ENCODE peak calls at places on chromosomes 3 and 15, in seven cellular contexts. L is nephron progenitor cell, B is neural crest cell, Q is AG09309, W is cardiac muscle cell, A is OCI-LY7, J is GM12878. E is an unnamed sample.

GRCh38 chr3:112693186-112693585 is 52.2 kb upstream of the CCDC80 start:
- DNase-seq in B (no peak), W (no peak), A (no peak), L (no peak), J (no peak), Q (no peak), E (no peak)

GRCh38 chr15:40633178-40633577 is 39.1 kb downstream of the KNL1 start:
- DNase-seq in L (no peak), A (no peak), W (no peak), J (no peak), B (no peak), Q (no peak), E (no peak)

GRCh38 chr15:50774450-50774849 is 8.9 kb upstream of the SPPL2A start:
- DNase-seq in J (no peak), Q (no peak), L (no peak), A (no peak), W (no peak), B (no peak), E (no peak)

GRCh38 chr3:79766474-79767193 is 1.2 kb downstream of the ROBO1 start:
- DNase-seq in L (peak), A (no peak), J (no peak), Q (no peak), B (peak), W (peak), E (peak)

GRCh38 chr15:72184165-72184811 is 13.3 kb downstream of the GRAMD2A start:
- DNase-seq in A (no peak), Q (no peak), J (no peak), B (peak), L (peak), W (peak), E (peak)

GRCh38 chr15:85475317-85475701 is 94.9 kb downstream of the AKAP13 start:
- DNase-seq in W (no peak), B (no peak), J (peak), L (no peak), A (peak), Q (no peak), E (no peak)

GRCh38 chr3:108159128-108159527 is 63.1 kb downstream of the IFT57 start:
- DNase-seq in Q (no peak), J (no peak), W (no peak), A (no peak), L (no peak), B (no peak), E (no peak)

GRCh38 chr3:66392966-66393485 is 107.8 kb downstream of the LRIG1 start:
- DNase-seq in W (no peak), Q (no peak), L (no peak), J (no peak), A (no peak), B (no peak), E (no peak)

GRCh38 chr3:3998140-3998977 is 199.1 kb downstream of the LRRN1 start:
- DNase-seq in J (peak), A (peak), Q (no peak), L (peak), B (peak), W (peak), E (no peak)

GRCh38 chr3:25033407-25034029 is 394.5 kb upstream of the RARB start:
- DNase-seq in W (peak), L (peak), A (peak), J (no peak), B (peak), Q (no peak), E (peak)

GRCh38 chr15:100049936-100050876 is 291.6 kb downstream of the ADAMTS17 start:
- DNase-seq in B (no peak), Q (no peak), W (no peak), J (no peak), L (no peak), A (no peak), E (no peak)

GRCh38 chr3:64002248-64002647 is 21.0 kb downstream of the PSMD6 start:
- DNase-seq in B (no peak), L (no peak), Q (no peak), W (no peak), J (no peak), A (no peak), E (no peak)

GRCh38 chr3:119647177-119647576 is 13.2 kb downstream of the POPDC2 start:
- DNase-seq in J (no peak), B (no peak), L (no peak), A (no peak), W (no peak), Q (no peak), E (no peak)
- TF ChIP-seq CTCF in J (no peak), B (no peak), L (no peak), A (no peak), W (no peak), Q (no peak), E (no peak)

DNA sequence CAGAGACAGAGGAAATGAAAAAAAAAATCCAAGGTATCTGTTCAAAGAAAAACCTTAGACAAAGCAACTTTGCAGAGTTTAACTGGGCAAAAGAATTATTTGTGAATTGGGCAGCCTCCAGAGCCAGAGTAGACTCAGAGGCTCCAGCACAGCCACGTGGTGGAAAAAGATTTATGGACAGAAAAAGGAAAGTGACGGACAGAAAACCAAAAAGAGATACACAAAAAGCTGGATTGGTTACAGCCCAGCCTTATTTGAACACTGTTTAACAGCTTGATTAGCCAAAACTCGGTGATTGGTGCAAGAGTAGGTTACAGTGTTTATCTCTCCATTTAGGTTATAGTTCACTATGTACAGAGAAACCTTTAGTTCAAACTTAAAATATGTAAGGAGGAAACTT is 23.7 kb upstream of the GPD1L start:
- DNase-seq in A (no peak), W (no peak), B (no peak), Q (no peak), J (no peak), L (no peak), E (no peak)
- TF ChIP-seq CTCF in A (no peak), W (no peak), B (no peak), Q (no peak), J (no peak), L (no peak), E (no peak)

DNA sequence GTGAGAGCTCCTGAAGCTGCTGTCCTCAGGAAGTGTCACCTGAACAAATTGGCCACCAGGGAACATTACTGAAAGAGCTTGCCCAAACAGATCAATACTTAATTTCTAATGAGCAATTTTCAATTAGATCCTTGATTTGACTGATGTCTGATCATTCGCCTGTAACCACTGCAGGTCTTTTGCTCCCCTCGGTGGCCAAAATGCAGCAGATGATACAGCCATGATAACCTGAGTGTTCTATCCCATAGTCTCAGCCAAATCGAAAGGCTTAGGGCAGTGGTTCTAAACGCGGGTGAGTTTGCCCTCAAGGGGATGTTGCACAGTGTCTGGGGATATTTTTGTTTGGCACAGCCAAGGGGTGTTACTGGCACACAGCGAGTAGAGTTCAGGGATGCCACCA is 57.7 kb upstream of the MEX3B start:
- DNase-seq in W (no peak), L (no peak), B (no peak), J (no peak), A (no peak), Q (no peak), E (no peak)
- TF ChIP-seq CTCF in W (no peak), L (no peak), B (no peak), J (no peak), A (peak), Q (peak), E (peak)

GRCh38 chr3:399647-400046 is 203.1 kb downstream of the CHL1 start:
- DNase-seq in W (no peak), B (no peak), J (no peak), Q (no peak), A (no peak), L (no peak), E (no peak)

DNA sequence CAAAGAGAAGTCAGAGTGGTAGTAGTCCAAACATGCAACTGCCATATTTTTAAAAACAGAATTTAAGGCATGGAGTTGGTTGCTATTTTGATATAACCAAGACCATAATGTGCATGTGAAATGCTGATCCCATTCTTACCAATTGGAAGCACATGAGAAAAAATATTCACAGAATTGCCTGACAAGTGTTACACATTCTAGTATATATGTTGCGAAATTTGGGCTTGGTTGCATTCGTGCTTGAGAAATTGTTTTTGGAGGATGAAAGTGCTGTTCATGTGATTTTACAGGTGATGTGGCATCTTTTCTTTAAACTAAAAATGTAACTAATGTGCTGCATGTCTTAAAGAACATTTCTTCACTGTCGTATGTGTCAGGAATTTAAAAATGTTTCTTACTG is 199.7 kb downstream of the CHL1 start:
- DNase-seq in L (no peak), W (no peak), J (no peak), B (no peak), A (no peak), Q (no peak), E (no peak)
- TF ChIP-seq CTCF in L (no peak), W (no peak), J (no peak), B (no peak), A (no peak), Q (no peak), E (no peak)

GRCh38 chr3:83934208-83935150 is 1024.3 kb upstream of the CADM2 start:
- DNase-seq in J (peak), W (no peak), A (no peak), L (no peak), Q (no peak), B (no peak), E (no peak)
- TF ChIP-seq CTCF in J (no peak), W (no peak), A (no peak), L (no peak), Q (no peak), B (no peak), E (no peak)